ENCODE peak calls at places on chromosomes 4 and X, in eight cellular contexts. E, K, X, C, B, I, M and F are unnamed samples.
A peak's percentile ranks its signal among the peaks of the same experiment; 100 is the strongest.

GRCh38 chrX:74536142-74537010 is 78.0 kb downstream of the RLIM start:
- DNase-seq in K (peak; percentile 75), E (peak; percentile 85), X (no peak), C (peak; percentile 87), I (peak; percentile 83), M (peak; percentile 70), B (peak; percentile 92), F (no peak)

GRCh38 chr4:31674313-31674947 is 954.3 kb downstream of the PCDH7 start:
- DNase-seq in C (no peak), B (no peak), I (peak; percentile 8), X (no peak), E (peak; percentile 4), M (no peak), K (no peak), F (no peak)

GRCh38 chr4:113556382-113557134 is 205.0 kb downstream of the CAMK2D start:
- DNase-seq in X (no peak), C (no peak), B (no peak), I (no peak), K (no peak), M (no peak), E (no peak), F (no peak)

GRCh38 chr4:84966382-84967291 is at the start of gene WDFY3:
- DNase-seq in X (peak; percentile 83), I (peak; percentile 89), M (peak; percentile 86), C (peak; percentile 93), B (peak; percentile 84), K (peak; percentile 97), E (peak; percentile 92), F (no peak)

GRCh38 chr4:24802648-24803047 is 7.3 kb downstream of the SOD3 start:
- DNase-seq in X (no peak), K (no peak), I (no peak), B (no peak), C (no peak), M (no peak), E (no peak), F (no peak)

GRCh38 chr4:76850010-76850441 is 47.9 kb downstream of the SOWAHB start:
- DNase-seq in I (peak; percentile 96), B (peak; percentile 21), X (peak; percentile 86), C (peak; percentile 95), K (no peak), E (peak; percentile 97), M (no peak), F (peak; percentile 75)

GRCh38 chrX:35800479-35800878 is 2.3 kb downstream of the MAGEB16 start:
- DNase-seq in E (no peak), K (no peak), C (no peak), M (no peak), B (no peak), I (no peak), X (no peak), F (no peak)

GRCh38 chr4:18039113-18039512 is 17.6 kb upstream of the LCORL start:
- DNase-seq in M (no peak), X (no peak), E (peak; percentile 35), K (no peak), C (no peak), I (peak; percentile 5), B (no peak), F (no peak)

GRCh38 chr4:116547632-116548031 is 537.7 kb downstream of the TRAM1L1 start:
- DNase-seq in X (no peak), B (no peak), C (no peak), E (no peak), M (no peak), I (no peak), K (no peak), F (no peak)